ENCODE peak calls at places on chromosomes 5 and 9, in four cellular contexts. K is upper lobe of left lung, Q is A549, D is transverse colon. S is an unnamed sample.

GRCh38 chr5:181189962-181190710 is 14.9 kb downstream of the TRIM7 start:
- DNase-seq in K (no peak), Q (no peak), D (peak; percentile 48), S (no peak)

GRCh38 chr9:96476591-96476990 is 26.6 kb downstream of the HABP4 start:
- DNase-seq in K (no peak), Q (no peak), D (no peak), S (no peak)

GRCh38 chr5:88952996-88953643 is 70.1 kb upstream of the MEF2C start:
- DNase-seq in K (no peak), Q (no peak), D (no peak), S (no peak)

GRCh38 chr9:4297151-4297794 is 2.6 kb downstream of the GLIS3 start:
- DNase-seq in K (peak; percentile 87), Q (peak; percentile 92), D (peak; percentile 80), S (peak; percentile 77)

GRCh38 chr5:76379316-76379715 is 23.8 kb upstream of the IQGAP2 start:
- DNase-seq in K (no peak), Q (no peak), D (no peak), S (no peak)

GRCh38 chr9:4050686-4051315 is 249.1 kb downstream of the GLIS3 start:
- DNase-seq in K (no peak), Q (no peak), D (no peak), S (no peak)

GRCh38 chr5:2805080-2805479 is 53.6 kb upstream of the IRX2 start:
- DNase-seq in K (peak; percentile 76), Q (no peak), D (no peak), S (no peak)

GRCh38 chr5:71891406-71891805 is 172.3 kb downstream of the CARTPT start:
- DNase-seq in K (no peak), Q (no peak), D (no peak), S (no peak)

GRCh38 chr5:54234304-54234938 is 76.0 kb downstream of the ARL15 start:
- DNase-seq in K (no peak), Q (peak; percentile 47), D (no peak), S (no peak)

GRCh38 chr5:13249854-13250253 is 694.6 kb downstream of the DNAH5 start:
- DNase-seq in K (no peak), Q (no peak), D (no peak), S (no peak)

GRCh38 chr9:109641079-109641659 is 138.8 kb upstream of the PALM2AKAP2 start:
- DNase-seq in K (no peak), Q (no peak), D (no peak), S (no peak)

GRCh38 chr5:15643731-15644130 is 143.8 kb downstream of the FBXL7 start:
- DNase-seq in K (no peak), Q (no peak), D (no peak), S (no peak)

GRCh38 chr5:135304352-135305221 is 94.4 kb downstream of the MACROH2A1 start:
- DNase-seq in K (no peak), Q (no peak), D (no peak), S (no peak)

GRCh38 chr5:80711938-80712337 is 57.2 kb upstream of the DHFR start:
- DNase-seq in K (no peak), Q (peak; percentile 54), D (no peak), S (no peak)

GRCh38 chr5:14268236-14268701 is 125.1 kb downstream of the TRIO start:
- DNase-seq in K (peak; percentile 53), Q (peak; percentile 83), D (no peak), S (no peak)

GRCh38 chr9:128192601-128193371 is 1.4 kb upstream of the CIZ1 start:
- DNase-seq in K (peak; percentile 92), Q (peak; percentile 97), D (peak; percentile 92), S (peak; percentile 78)

GRCh38 chr9:107218834-107219485 is 64.1 kb upstream of the RAD23B start:
- DNase-seq in K (no peak), Q (no peak), D (no peak), S (no peak)

GRCh38 chr5:138305797-138306196 is 25.8 kb downstream of the CDC25C start:
- DNase-seq in K (peak; percentile 24), Q (peak; percentile 24), D (no peak), S (peak; percentile 52)

GRCh38 chr9:1231998-1232919 is 182.1 kb downstream of the DMRT2 start:
- DNase-seq in K (peak; percentile 67), Q (peak; percentile 66), D (peak; percentile 31), S (peak; percentile 89)

GRCh38 chr9:5430912-5431311 is 6.8 kb downstream of the PLGRKT start:
- DNase-seq in K (no peak), Q (no peak), D (no peak), S (no peak)

GRCh38 chr9:22683393-22684075 is 236.9 kb downstream of the DMRTA1 start:
- DNase-seq in K (no peak), Q (peak; percentile 32), D (no peak), S (no peak)

GRCh38 chr9:35333551-35333950 is 156.4 kb upstream of the RUSC2 start:
- DNase-seq in K (no peak), Q (no peak), D (no peak), S (no peak)

GRCh38 chr5:32852535-32852934 is 141.4 kb downstream of the NPR3 start:
- DNase-seq in K (no peak), Q (peak; percentile 83), D (peak; percentile 8), S (peak; percentile 15)

GRCh38 chr5:57710126-57710525 is 227.5 kb upstream of the ACTBL2 start:
- DNase-seq in K (no peak), Q (no peak), D (no peak), S (no peak)

GRCh38 chr5:175321927-175322532 is 122.0 kb downstream of the DRD1 start:
- DNase-seq in K (no peak), Q (peak; percentile 36), D (no peak), S (no peak)

GRCh38 chr5:127296321-127296720 is 5.7 kb downstream of the MEGF10 start:
- DNase-seq in K (no peak), Q (no peak), D (no peak), S (no peak)

GRCh38 chr5:141845371-141845821 is 32.8 kb downstream of the PCDH1 start:
- DNase-seq in K (no peak), Q (no peak), D (no peak), S (no peak)

GRCh38 chr5:95858023-95858461 is 35.5 kb upstream of the GLRX start:
- DNase-seq in K (peak; percentile 52), Q (no peak), D (no peak), S (no peak)

GRCh38 chr5:133867341-133867740 is 101.1 kb downstream of the C5orf15 start:
- DNase-seq in K (no peak), Q (no peak), D (no peak), S (no peak)

GRCh38 chr9:137460363-137461315 is 1.5 kb upstream of the NSMF start:
- DNase-seq in K (no peak), Q (no peak), D (no peak), S (peak; percentile 51)

GRCh38 chr9:134262035-134262434 is 64.2 kb upstream of the RXRA start:
- DNase-seq in K (no peak), Q (no peak), D (no peak), S (peak; percentile 18)

DNA sequence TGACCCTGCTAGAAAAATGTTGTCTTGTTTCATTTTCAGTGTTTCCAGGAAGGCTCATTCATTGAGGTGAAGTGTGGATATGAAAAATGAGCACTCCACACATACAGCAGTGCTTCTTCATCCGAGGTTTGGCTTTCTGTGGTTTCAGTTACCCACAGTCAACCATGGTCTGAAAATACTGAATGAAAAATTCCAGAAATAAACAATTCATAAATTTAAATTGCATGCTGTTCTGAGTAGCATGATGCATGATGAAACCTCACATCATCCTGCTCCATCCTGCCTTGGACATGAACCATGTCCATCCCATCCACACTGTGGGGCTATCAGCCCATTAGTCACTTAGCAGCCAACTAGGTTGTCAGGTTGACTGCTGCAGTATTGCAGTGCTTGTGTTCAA is 10.4 kb upstream of the SLC45A2 start:
- DNase-seq in K (no peak), Q (no peak), D (no peak), S (no peak)
- TF ChIP-seq CTCF in K (no peak), Q (no peak), D (no peak), S (peak; percentile 20)

GRCh38 chr9:95459867-95460626 is 56.7 kb downstream of the PTCH1 start:
- DNase-seq in K (no peak), Q (no peak), D (no peak), S (no peak)
- TF ChIP-seq POLR2A in K (no peak), Q (no peak), D (no peak), S (no peak)

DNA sequence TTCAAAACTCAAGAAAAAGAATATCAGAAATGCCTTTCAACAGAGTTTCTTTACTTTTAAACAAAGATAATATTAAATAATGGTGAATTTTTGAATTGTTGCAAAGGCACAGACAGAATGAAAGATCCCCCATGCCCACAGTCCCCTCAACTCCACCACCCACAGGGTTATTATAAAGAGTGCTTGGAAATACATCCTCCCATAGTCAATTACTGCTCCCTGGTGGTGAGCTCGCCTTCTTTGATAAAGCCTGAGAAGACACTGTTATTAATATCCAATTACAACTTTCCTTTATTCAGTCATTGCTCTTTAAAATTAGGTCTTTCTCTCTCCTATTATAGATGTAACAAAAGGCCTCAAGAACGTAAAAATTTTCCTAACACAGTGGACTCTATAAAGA is 490.2 kb upstream of the RORB start:
- DNase-seq in K (no peak), Q (no peak), D (no peak), S (no peak)
- TF ChIP-seq CTCF in K (no peak), Q (no peak), D (no peak), S (peak; percentile 5)

DNA sequence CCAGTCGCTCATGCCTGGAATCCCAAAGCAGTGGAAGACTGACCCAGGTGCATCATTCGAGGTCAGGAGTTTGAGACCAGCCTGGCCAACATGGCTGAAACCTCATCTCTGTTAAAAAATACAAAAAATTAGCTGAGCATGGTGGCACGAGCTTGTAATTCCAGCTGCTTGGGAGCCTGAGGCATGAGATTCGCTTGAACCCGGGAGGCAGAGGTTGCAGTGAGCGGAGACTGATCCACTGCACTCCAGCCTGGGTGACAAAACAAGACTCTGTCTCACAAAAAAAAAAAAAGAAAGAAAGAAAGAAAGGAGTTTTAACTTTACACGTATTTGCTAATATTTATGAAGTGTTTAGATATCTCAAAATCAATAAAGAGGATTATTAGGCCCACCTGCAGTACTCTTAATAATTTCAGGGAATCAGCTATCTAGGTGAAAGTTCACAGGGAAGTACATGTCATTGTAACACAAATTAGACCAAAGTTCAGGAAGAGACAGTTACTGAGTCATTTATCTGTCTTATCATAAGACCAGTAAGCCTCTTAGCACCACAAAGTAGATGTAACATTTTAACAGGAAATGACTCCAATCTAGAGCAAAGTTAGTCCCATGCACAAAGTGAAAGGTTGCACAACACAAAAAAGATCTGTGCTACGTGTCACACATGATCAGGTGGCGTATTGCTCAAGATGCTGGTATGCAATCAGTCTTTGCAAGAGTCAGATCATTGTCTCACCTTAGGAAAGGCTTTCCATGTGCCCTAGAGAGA is 34.1 kb upstream of the PLIN2 start:
- DNase-seq in K (peak; percentile 86), Q (peak; percentile 93), D (peak; percentile 69), S (peak; percentile 47)
- TF ChIP-seq POLR2A in K (no peak), Q (no peak), D (no peak), S (peak; percentile 61)

GRCh38 chr9:80143899-80144298 is 572.1 kb downstream of the TLE4 start:
- DNase-seq in K (no peak), Q (no peak), D (no peak), S (no peak)

GRCh38 chr9:80147866-80148265 is 576.1 kb downstream of the TLE4 start:
- DNase-seq in K (no peak), Q (no peak), D (no peak), S (no peak)

GRCh38 chr9:80144856-80145255 is 573.1 kb downstream of the TLE4 start:
- DNase-seq in K (no peak), Q (no peak), D (no peak), S (no peak)

DNA sequence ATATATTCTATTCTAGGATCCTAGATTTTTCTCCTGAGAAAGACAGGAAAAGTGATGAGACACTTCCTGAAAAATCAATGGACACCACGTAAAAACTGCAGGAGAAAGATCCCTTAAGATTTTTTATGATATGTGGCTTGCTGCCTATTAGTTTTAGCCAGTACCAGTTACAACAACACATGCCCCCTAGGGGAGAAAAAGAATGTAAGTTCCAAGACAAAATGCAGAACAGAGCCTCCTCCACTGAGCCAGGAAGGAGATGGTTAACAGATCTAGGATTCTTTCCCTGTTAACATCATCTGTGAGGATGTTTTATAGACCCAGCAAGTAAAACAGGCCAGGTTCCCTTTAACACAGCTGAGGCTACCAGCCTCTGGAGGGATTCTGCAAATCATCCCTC is 574.7 kb downstream of the TLE4 start:
- DNase-seq in K (no peak), Q (peak; percentile 2), D (no peak), S (no peak)
- TF ChIP-seq CTCF in K (no peak), Q (no peak), D (no peak), S (no peak)

S was measured in right lobe of liver.